ENCODE peak calls at places on chromosomes 12 and 14, in five cellular contexts. One of them, this sample, is unnamed. For H3K4me1, the result is how much of the 10 kb centered on the place peaks cover.

GRCh38 chr14:23085458-23085857 is 9.5 kb downstream of the ACIN1 start:
- DNase-seq in right cardiac atrium: no peak
- DNase-seq in ovary: no peak
- DNase-seq in stomach: no peak
- DNase-seq in uterus: no peak
- DNase-seq in this sample: no peak

GRCh38 chr14:99532310-99532709 is 51.1 kb downstream of the CCNK start:
- DNase-seq in right cardiac atrium: no peak
- DNase-seq in ovary: no peak
- DNase-seq in stomach: no peak
- DNase-seq in uterus: no peak
- DNase-seq in this sample: no peak

GRCh38 chr12:102050660-102051430 is 10.9 kb downstream of the WASHC3 start:
- DNase-seq in right cardiac atrium: no peak
- DNase-seq in ovary: no peak
- DNase-seq in stomach: no peak
- DNase-seq in uterus: no peak
- DNase-seq in this sample: no peak

GRCh38 chr12:5348057-5348456 is 83.9 kb upstream of the NTF3 start:
- DNase-seq in right cardiac atrium: no peak
- DNase-seq in ovary: no peak
- DNase-seq in stomach: no peak
- DNase-seq in uterus: no peak
- DNase-seq in this sample: no peak

GRCh38 chr12:68175566-68176033 is 16.1 kb upstream of the IFNG start:
- DNase-seq in right cardiac atrium: no peak
- DNase-seq in ovary: no peak
- DNase-seq in stomach: no peak
- DNase-seq in uterus: no peak
- DNase-seq in this sample: no peak

GRCh38 chr14:23182372-23183014 is 967 bp downstream of the SLC7A8 start:
- DNase-seq in right cardiac atrium: peak
- DNase-seq in ovary: peak
- DNase-seq in stomach: peak
- DNase-seq in uterus: peak
- DNase-seq in this sample: no peak

GRCh38 chr14:96761066-96761465 is 36.1 kb upstream of the VRK1 start:
- DNase-seq in right cardiac atrium: no peak
- DNase-seq in ovary: no peak
- DNase-seq in stomach: no peak
- DNase-seq in uterus: no peak
- DNase-seq in this sample: no peak

GRCh38 chr12:3200032-3200617 is 122.9 kb downstream of the TSPAN9 start:
- DNase-seq in right cardiac atrium: peak
- DNase-seq in ovary: peak
- DNase-seq in stomach: peak
- DNase-seq in uterus: no peak
- DNase-seq in this sample: peak

GRCh38 chr14:79602023-79602422 is 609.3 kb downstream of the DIO2 start:
- DNase-seq in right cardiac atrium: no peak
- DNase-seq in ovary: no peak
- DNase-seq in stomach: no peak
- DNase-seq in uterus: no peak
- DNase-seq in this sample: no peak

GRCh38 chr14:58297412-58297761 is 968 bp upstream of the ARID4A start:
- DNase-seq in right cardiac atrium: no peak
- DNase-seq in ovary: no peak
- DNase-seq in stomach: peak
- DNase-seq in uterus: no peak
- DNase-seq in this sample: no peak

GRCh38 chr12:66118240-66118891 is 12.2 kb downstream of the LLPH start:
- DNase-seq in right cardiac atrium: no peak
- DNase-seq in ovary: no peak
- DNase-seq in stomach: no peak
- DNase-seq in uterus: no peak
- DNase-seq in this sample: no peak

GRCh38 chr14:90535556-90535930 is 138.7 kb downstream of the CALM1 start:
- DNase-seq in right cardiac atrium: peak
- DNase-seq in ovary: no peak
- DNase-seq in stomach: no peak
- DNase-seq in uterus: no peak
- DNase-seq in this sample: no peak

GRCh38 chr12:12704593-12705230 is 8.7 kb upstream of the GPR19 start:
- DNase-seq in right cardiac atrium: peak
- DNase-seq in ovary: peak
- DNase-seq in stomach: peak
- DNase-seq in uterus: peak
- DNase-seq in this sample: peak

GRCh38 chr12:109714913-109715244 is 1.3 kb downstream of the FAM222A start:
- DNase-seq in right cardiac atrium: no peak
- DNase-seq in ovary: peak
- DNase-seq in stomach: no peak
- DNase-seq in uterus: no peak
- DNase-seq in this sample: no peak

GRCh38 chr14:68408680-68409079 is 384.2 kb downstream of the ZFP36L1 start:
- DNase-seq in right cardiac atrium: no peak
- DNase-seq in ovary: no peak
- DNase-seq in stomach: no peak
- DNase-seq in uterus: no peak
- DNase-seq in this sample: no peak

GRCh38 chr12:124992874-124993567 is 424 bp upstream of the BRI3BP start:
- DNase-seq in right cardiac atrium: peak
- DNase-seq in ovary: no peak
- DNase-seq in stomach: peak
- DNase-seq in uterus: no peak
- DNase-seq in this sample: peak

GRCh38 chr12:51023625-51024395 is 2.4 kb downstream of the SLC11A2 start:
- DNase-seq in right cardiac atrium: no peak
- DNase-seq in ovary: no peak
- DNase-seq in stomach: no peak
- DNase-seq in uterus: no peak
- DNase-seq in this sample: no peak

GRCh38 chr12:53219956-53220856 is 11.8 kb downstream of the RARG start:
- DNase-seq in right cardiac atrium: peak
- DNase-seq in ovary: no peak
- DNase-seq in stomach: peak
- DNase-seq in uterus: peak
- DNase-seq in this sample: peak

GRCh38 chr12:87704374-87704773 is 324.8 kb downstream of the C12orf50 start:
- DNase-seq in right cardiac atrium: peak
- DNase-seq in ovary: no peak
- DNase-seq in stomach: no peak
- DNase-seq in uterus: no peak
- DNase-seq in this sample: no peak

GRCh38 chr14:102878970-102879460 is 43.4 kb upstream of the AMN start:
- DNase-seq in right cardiac atrium: no peak
- DNase-seq in ovary: no peak
- DNase-seq in stomach: no peak
- DNase-seq in uterus: no peak
- DNase-seq in this sample: peak

GRCh38 chr14:55846852-55847471 is 267.0 kb downstream of the KTN1 start:
- DNase-seq in right cardiac atrium: peak
- DNase-seq in ovary: no peak
- DNase-seq in stomach: no peak
- DNase-seq in uterus: peak
- DNase-seq in this sample: no peak

GRCh38 chr12:119486599-119487154 is 106.9 kb upstream of the TMEM233 start:
- DNase-seq in right cardiac atrium: no peak
- DNase-seq in ovary: no peak
- DNase-seq in stomach: no peak
- DNase-seq in uterus: no peak
- DNase-seq in this sample: no peak

GRCh38 chr12:120630139-120630895 is 10.1 kb upstream of the CABP1 start:
- DNase-seq in right cardiac atrium: no peak
- DNase-seq in ovary: no peak
- DNase-seq in stomach: no peak
- DNase-seq in uterus: no peak
- DNase-seq in this sample: no peak

GRCh38 chr14:89673499-89674225 is 256.6 kb upstream of the FOXN3 start:
- DNase-seq in right cardiac atrium: no peak
- DNase-seq in ovary: no peak
- DNase-seq in stomach: no peak
- DNase-seq in uterus: no peak
- DNase-seq in this sample: no peak

GRCh38 chr14:90815817-90816662 is at the start of gene TTC7B:
- DNase-seq in right cardiac atrium: peak
- DNase-seq in ovary: peak
- DNase-seq in stomach: peak
- DNase-seq in uterus: no peak
- DNase-seq in this sample: no peak

GRCh38 chr14:20386276-20386855 is 26.9 kb downstream of the TEP1 start:
- DNase-seq in right cardiac atrium: no peak
- DNase-seq in ovary: no peak
- DNase-seq in stomach: no peak
- DNase-seq in uterus: no peak
- DNase-seq in this sample: no peak

GRCh38 chr12:62659457-62660295 is 193.1 kb downstream of the MON2 start:
- DNase-seq in right cardiac atrium: no peak
- DNase-seq in ovary: no peak
- DNase-seq in stomach: no peak
- DNase-seq in uterus: no peak
- DNase-seq in this sample: no peak
- H3K27ac ChIP-seq in right cardiac atrium: no peak
- H3K27ac ChIP-seq in ovary: no peak
- H3K27ac ChIP-seq in stomach: no peak
- H3K27ac ChIP-seq in uterus: no peak
- H3K27ac ChIP-seq in this sample: peak

GRCh38 chr12:94874986-94875312 is 128.5 kb downstream of the NDUFA12 start:
- DNase-seq in right cardiac atrium: no peak
- DNase-seq in ovary: no peak
- DNase-seq in stomach: no peak
- DNase-seq in uterus: no peak
- DNase-seq in this sample: no peak
- H3K4me3 ChIP-seq in right cardiac atrium: no peak
- H3K4me3 ChIP-seq in ovary: no peak
- H3K4me3 ChIP-seq in stomach: no peak
- H3K4me3 ChIP-seq in uterus: no peak
- H3K4me3 ChIP-seq in this sample: no peak

GRCh38 chr12:64670856-64671639 is 60.8 kb downstream of the RASSF3 start:
- DNase-seq in right cardiac atrium: no peak
- DNase-seq in ovary: peak
- DNase-seq in stomach: peak
- DNase-seq in uterus: peak
- DNase-seq in this sample: no peak
- H3K4me1 ChIP-seq in right cardiac atrium: under half
- H3K4me1 ChIP-seq in ovary: under half
- H3K4me1 ChIP-seq in stomach: half or more
- H3K4me1 ChIP-seq in uterus: under half
- H3K4me1 ChIP-seq in this sample: under half

GRCh38 chr12:25713264-25713663 is 160.2 kb upstream of the LMNTD1 start:
- DNase-seq in right cardiac atrium: no peak
- DNase-seq in ovary: no peak
- DNase-seq in stomach: no peak
- DNase-seq in uterus: no peak
- DNase-seq in this sample: no peak
- H3K27ac ChIP-seq in right cardiac atrium: no peak
- H3K27ac ChIP-seq in ovary: no peak
- H3K27ac ChIP-seq in stomach: no peak
- H3K27ac ChIP-seq in uterus: no peak
- H3K27ac ChIP-seq in this sample: no peak